ENCODE peak calls at places on chromosomes 4 and X, in nine cellular contexts. One of them, this sample, is unnamed.

GRCh38 chrX:23327104-23327503 is 7.5 kb upstream of the PTCHD1 start:
- DNase-seq in activated CD4-positive, alpha-beta T cell treated with anti-CD3 and anti-CD28 coated beads, Interleukin-2, amount 10 ng/mL, durations not matched to agents 7 days and 5 days: no peak
- DNase-seq in ACHN: no peak
- DNase-seq in Peyer's patch: no peak
- DNase-seq in GDM1: no peak
- DNase-seq in substantia nigra: no peak
- DNase-seq in stimulated activated CD4-positive, alpha-beta T cell treated with anti-CD3 and anti-CD28 coated beads, Interleukin-15, amount 100 ng/mL, for 1 hour: no peak
- DNase-seq in A549: no peak
- DNase-seq in T-cell: no peak
- DNase-seq in this sample: peak; percentile 11

GRCh38 chr4:107615809-107616208 is 104.2 kb downstream of the PAPSS1 start:
- DNase-seq in stimulated activated CD4-positive, alpha-beta T cell treated with anti-CD3 and anti-CD28 coated beads, Interleukin-15, amount 100 ng/mL, for 1 hour: no peak
- DNase-seq in activated CD4-positive, alpha-beta T cell treated with anti-CD3 and anti-CD28 coated beads, Interleukin-2, amount 10 ng/mL, durations not matched to agents 7 days and 5 days: no peak
- DNase-seq in substantia nigra: no peak
- DNase-seq in T-cell: no peak
- DNase-seq in A549: no peak
- DNase-seq in GDM1: no peak
- DNase-seq in ACHN: no peak
- DNase-seq in Peyer's patch: no peak
- DNase-seq in this sample: no peak

GRCh38 chrX:50448565-50448964 is 22.1 kb downstream of the DGKK start:
- DNase-seq in substantia nigra: no peak
- DNase-seq in Peyer's patch: no peak
- DNase-seq in A549: peak; percentile 48
- DNase-seq in ACHN: peak; percentile 22
- DNase-seq in GDM1: no peak
- DNase-seq in stimulated activated CD4-positive, alpha-beta T cell treated with anti-CD3 and anti-CD28 coated beads, Interleukin-15, amount 100 ng/mL, for 1 hour: no peak
- DNase-seq in T-cell: no peak
- DNase-seq in activated CD4-positive, alpha-beta T cell treated with anti-CD3 and anti-CD28 coated beads, Interleukin-2, amount 10 ng/mL, durations not matched to agents 7 days and 5 days: peak; percentile 13
- DNase-seq in this sample: peak; percentile 80

GRCh38 chr4:109052699-109053656 is 249.5 kb downstream of the COL25A1 start:
- DNase-seq in Peyer's patch: no peak
- DNase-seq in A549: no peak
- DNase-seq in ACHN: no peak
- DNase-seq in stimulated activated CD4-positive, alpha-beta T cell treated with anti-CD3 and anti-CD28 coated beads, Interleukin-15, amount 100 ng/mL, for 1 hour: no peak
- DNase-seq in substantia nigra: no peak
- DNase-seq in activated CD4-positive, alpha-beta T cell treated with anti-CD3 and anti-CD28 coated beads, Interleukin-2, amount 10 ng/mL, durations not matched to agents 7 days and 5 days: no peak
- DNase-seq in T-cell: no peak
- DNase-seq in GDM1: no peak
- DNase-seq in this sample: no peak

GRCh38 chr4:131054489-131055019 is 1958.6 kb downstream of the C4orf33 start:
- DNase-seq in stimulated activated CD4-positive, alpha-beta T cell treated with anti-CD3 and anti-CD28 coated beads, Interleukin-15, amount 100 ng/mL, for 1 hour: no peak
- DNase-seq in T-cell: no peak
- DNase-seq in GDM1: no peak
- DNase-seq in Peyer's patch: no peak
- DNase-seq in ACHN: peak; percentile 4
- DNase-seq in substantia nigra: no peak
- DNase-seq in activated CD4-positive, alpha-beta T cell treated with anti-CD3 and anti-CD28 coated beads, Interleukin-2, amount 10 ng/mL, durations not matched to agents 7 days and 5 days: no peak
- DNase-seq in A549: peak; percentile 17
- DNase-seq in this sample: no peak

GRCh38 chr4:14607578-14607977 is 394.7 kb upstream of the CPEB2 start:
- DNase-seq in Peyer's patch: no peak
- DNase-seq in A549: no peak
- DNase-seq in activated CD4-positive, alpha-beta T cell treated with anti-CD3 and anti-CD28 coated beads, Interleukin-2, amount 10 ng/mL, durations not matched to agents 7 days and 5 days: no peak
- DNase-seq in substantia nigra: no peak
- DNase-seq in stimulated activated CD4-positive, alpha-beta T cell treated with anti-CD3 and anti-CD28 coated beads, Interleukin-15, amount 100 ng/mL, for 1 hour: no peak
- DNase-seq in ACHN: no peak
- DNase-seq in T-cell: no peak
- DNase-seq in GDM1: no peak
- DNase-seq in this sample: no peak

GRCh38 chr4:128757712-128758111 is 51.8 kb upstream of the JADE1 start:
- DNase-seq in substantia nigra: no peak
- DNase-seq in stimulated activated CD4-positive, alpha-beta T cell treated with anti-CD3 and anti-CD28 coated beads, Interleukin-15, amount 100 ng/mL, for 1 hour: no peak
- DNase-seq in GDM1: no peak
- DNase-seq in A549: no peak
- DNase-seq in ACHN: no peak
- DNase-seq in activated CD4-positive, alpha-beta T cell treated with anti-CD3 and anti-CD28 coated beads, Interleukin-2, amount 10 ng/mL, durations not matched to agents 7 days and 5 days: no peak
- DNase-seq in T-cell: no peak
- DNase-seq in Peyer's patch: no peak
- DNase-seq in this sample: no peak

GRCh38 chr4:7240341-7240740 is 48.0 kb downstream of the SORCS2 start:
- DNase-seq in A549: no peak
- DNase-seq in stimulated activated CD4-positive, alpha-beta T cell treated with anti-CD3 and anti-CD28 coated beads, Interleukin-15, amount 100 ng/mL, for 1 hour: no peak
- DNase-seq in T-cell: no peak
- DNase-seq in GDM1: no peak
- DNase-seq in substantia nigra: no peak
- DNase-seq in Peyer's patch: no peak
- DNase-seq in activated CD4-positive, alpha-beta T cell treated with anti-CD3 and anti-CD28 coated beads, Interleukin-2, amount 10 ng/mL, durations not matched to agents 7 days and 5 days: no peak
- DNase-seq in ACHN: no peak
- DNase-seq in this sample: no peak

GRCh38 chr4:71187399-71188196 is 151.2 kb upstream of the SLC4A4 start:
- DNase-seq in GDM1: no peak
- DNase-seq in A549: peak; percentile 58
- DNase-seq in substantia nigra: no peak
- DNase-seq in activated CD4-positive, alpha-beta T cell treated with anti-CD3 and anti-CD28 coated beads, Interleukin-2, amount 10 ng/mL, durations not matched to agents 7 days and 5 days: no peak
- DNase-seq in stimulated activated CD4-positive, alpha-beta T cell treated with anti-CD3 and anti-CD28 coated beads, Interleukin-15, amount 100 ng/mL, for 1 hour: no peak
- DNase-seq in Peyer's patch: no peak
- DNase-seq in T-cell: no peak
- DNase-seq in ACHN: peak; percentile 87
- DNase-seq in this sample: peak; percentile 9

GRCh38 chr4:38489924-38490639 is 173.9 kb upstream of the KLF3 start:
- DNase-seq in T-cell: no peak
- DNase-seq in A549: peak; percentile 2
- DNase-seq in Peyer's patch: no peak
- DNase-seq in activated CD4-positive, alpha-beta T cell treated with anti-CD3 and anti-CD28 coated beads, Interleukin-2, amount 10 ng/mL, durations not matched to agents 7 days and 5 days: peak; percentile 10
- DNase-seq in GDM1: no peak
- DNase-seq in ACHN: no peak
- DNase-seq in substantia nigra: peak; percentile 10
- DNase-seq in stimulated activated CD4-positive, alpha-beta T cell treated with anti-CD3 and anti-CD28 coated beads, Interleukin-15, amount 100 ng/mL, for 1 hour: no peak
- DNase-seq in this sample: no peak

GRCh38 chr4:76624271-76624681 is 189.2 kb downstream of the SHROOM3 start:
- DNase-seq in ACHN: peak; percentile 82
- DNase-seq in activated CD4-positive, alpha-beta T cell treated with anti-CD3 and anti-CD28 coated beads, Interleukin-2, amount 10 ng/mL, durations not matched to agents 7 days and 5 days: no peak
- DNase-seq in T-cell: no peak
- DNase-seq in GDM1: no peak
- DNase-seq in Peyer's patch: no peak
- DNase-seq in substantia nigra: peak; percentile 1
- DNase-seq in stimulated activated CD4-positive, alpha-beta T cell treated with anti-CD3 and anti-CD28 coated beads, Interleukin-15, amount 100 ng/mL, for 1 hour: no peak
- DNase-seq in A549: peak; percentile 35
- DNase-seq in this sample: no peak

GRCh38 chr4:2886622-2887021 is 43.0 kb downstream of the ADD1 start:
- DNase-seq in ACHN: no peak
- DNase-seq in Peyer's patch: no peak
- DNase-seq in substantia nigra: no peak
- DNase-seq in GDM1: no peak
- DNase-seq in A549: no peak
- DNase-seq in T-cell: no peak
- DNase-seq in activated CD4-positive, alpha-beta T cell treated with anti-CD3 and anti-CD28 coated beads, Interleukin-2, amount 10 ng/mL, durations not matched to agents 7 days and 5 days: no peak
- DNase-seq in stimulated activated CD4-positive, alpha-beta T cell treated with anti-CD3 and anti-CD28 coated beads, Interleukin-15, amount 100 ng/mL, for 1 hour: no peak
- DNase-seq in this sample: no peak

GRCh38 chr4:2070421-2071251 is 11.5 kb downstream of the NAT8L start:
- DNase-seq in GDM1: no peak
- DNase-seq in Peyer's patch: no peak
- DNase-seq in substantia nigra: no peak
- DNase-seq in ACHN: no peak
- DNase-seq in activated CD4-positive, alpha-beta T cell treated with anti-CD3 and anti-CD28 coated beads, Interleukin-2, amount 10 ng/mL, durations not matched to agents 7 days and 5 days: no peak
- DNase-seq in T-cell: no peak
- DNase-seq in A549: no peak
- DNase-seq in stimulated activated CD4-positive, alpha-beta T cell treated with anti-CD3 and anti-CD28 coated beads, Interleukin-15, amount 100 ng/mL, for 1 hour: no peak
- DNase-seq in this sample: no peak

GRCh38 chr4:140790765-140791164 is 34.6 kb upstream of the TBC1D9 start:
- DNase-seq in A549: no peak
- DNase-seq in stimulated activated CD4-positive, alpha-beta T cell treated with anti-CD3 and anti-CD28 coated beads, Interleukin-15, amount 100 ng/mL, for 1 hour: no peak
- DNase-seq in substantia nigra: peak; percentile 41
- DNase-seq in Peyer's patch: peak; percentile 85
- DNase-seq in T-cell: no peak
- DNase-seq in GDM1: peak; percentile 24
- DNase-seq in ACHN: peak; percentile 45
- DNase-seq in activated CD4-positive, alpha-beta T cell treated with anti-CD3 and anti-CD28 coated beads, Interleukin-2, amount 10 ng/mL, durations not matched to agents 7 days and 5 days: no peak
- DNase-seq in this sample: no peak

GRCh38 chr4:48667148-48667547 is 112.9 kb downstream of the FRYL start:
- DNase-seq in substantia nigra: no peak
- DNase-seq in Peyer's patch: no peak
- DNase-seq in activated CD4-positive, alpha-beta T cell treated with anti-CD3 and anti-CD28 coated beads, Interleukin-2, amount 10 ng/mL, durations not matched to agents 7 days and 5 days: no peak
- DNase-seq in A549: no peak
- DNase-seq in stimulated activated CD4-positive, alpha-beta T cell treated with anti-CD3 and anti-CD28 coated beads, Interleukin-15, amount 100 ng/mL, for 1 hour: no peak
- DNase-seq in ACHN: no peak
- DNase-seq in T-cell: no peak
- DNase-seq in GDM1: no peak
- DNase-seq in this sample: no peak

GRCh38 chr4:1503583-1504471 is 97.6 kb upstream of the NKX1-1 start:
- DNase-seq in ACHN: no peak
- DNase-seq in A549: peak; percentile 19
- DNase-seq in substantia nigra: no peak
- DNase-seq in GDM1: no peak
- DNase-seq in Peyer's patch: no peak
- DNase-seq in stimulated activated CD4-positive, alpha-beta T cell treated with anti-CD3 and anti-CD28 coated beads, Interleukin-15, amount 100 ng/mL, for 1 hour: no peak
- DNase-seq in T-cell: no peak
- DNase-seq in activated CD4-positive, alpha-beta T cell treated with anti-CD3 and anti-CD28 coated beads, Interleukin-2, amount 10 ng/mL, durations not matched to agents 7 days and 5 days: no peak
- DNase-seq in this sample: no peak

GRCh38 chr4:118898684-118899138 is 10.1 kb downstream of the SYNPO2 start:
- DNase-seq in T-cell: no peak
- DNase-seq in activated CD4-positive, alpha-beta T cell treated with anti-CD3 and anti-CD28 coated beads, Interleukin-2, amount 10 ng/mL, durations not matched to agents 7 days and 5 days: no peak
- DNase-seq in ACHN: no peak
- DNase-seq in A549: no peak
- DNase-seq in stimulated activated CD4-positive, alpha-beta T cell treated with anti-CD3 and anti-CD28 coated beads, Interleukin-15, amount 100 ng/mL, for 1 hour: no peak
- DNase-seq in GDM1: no peak
- DNase-seq in substantia nigra: no peak
- DNase-seq in Peyer's patch: no peak
- DNase-seq in this sample: no peak